ENCODE peak calls at places on chromosome 11, in five cellular contexts. N is skeletal muscle cell, J is mucosa of descending colon, L is GM10248, E is NCI-H446 treated with DMSO at 0.1 percent for 48 hours. P is an unnamed sample.

GRCh38 chr11:1480555-1481482 is 5.8 kb downstream of the MOB2 start:
- DNase-seq in N (no peak), J (peak; percentile 44), L (no peak), E (no peak), P (peak; percentile 48)

GRCh38 chr11:70697701-70698100 is 299.4 kb downstream of the CTTN start:
- DNase-seq in N (no peak), J (peak; percentile 13), L (no peak), E (no peak), P (no peak)

GRCh38 chr11:86519064-86519911 is 144.6 kb downstream of the CCDC81 start:
- DNase-seq in N (no peak), J (no peak), L (no peak), E (peak; percentile 58), P (no peak)

GRCh38 chr11:96037267-96037990 is 113.5 kb upstream of the MTMR2 start:
- DNase-seq in N (no peak), J (no peak), L (no peak), E (peak; percentile 91), P (no peak)

GRCh38 chr11:120229451-120230424 is 10.2 kb upstream of the POU2F3 start:
- DNase-seq in N (no peak), J (peak; percentile 42), L (peak; percentile 52), E (no peak), P (no peak)

GRCh38 chr11:70088735-70089250 is 10.7 kb downstream of the ANO1 start:
- DNase-seq in N (no peak), J (no peak), L (no peak), E (no peak), P (no peak)

GRCh38 chr11:123179571-123179970 is 15.5 kb downstream of the CLMP start:
- DNase-seq in N (no peak), J (no peak), L (no peak), E (no peak), P (no peak)

GRCh38 chr11:32023370-32023964 is 67.4 kb upstream of the RCN1 start:
- DNase-seq in N (no peak), J (no peak), L (no peak), E (no peak), P (no peak)

GRCh38 chr11:117824571-117825537 is at the start of gene FXYD2:
- DNase-seq in N (no peak), J (peak; percentile 50), L (no peak), E (no peak), P (peak; percentile 55)

GRCh38 chr11:49208006-49208721 is at the start of gene FOLH1:
- DNase-seq in N (no peak), J (no peak), L (peak; percentile 8), E (no peak), P (peak; percentile 70)

GRCh38 chr11:44617671-44618461 is 52.4 kb downstream of the CD82 start:
- DNase-seq in N (no peak), J (no peak), L (no peak), E (no peak), P (peak; percentile 50)

GRCh38 chr11:16195659-16196058 is 160.7 kb downstream of the SOX6 start:
- DNase-seq in N (no peak), J (no peak), L (no peak), E (peak; percentile 74), P (no peak)

GRCh38 chr11:22785251-22785650 is 44.4 kb downstream of the SVIP start:
- DNase-seq in N (no peak), J (no peak), L (no peak), E (peak; percentile 65), P (no peak)

GRCh38 chr11:30128269-30128932 is 102.4 kb upstream of the FSHB start:
- DNase-seq in N (peak; percentile 96), J (no peak), L (peak; percentile 7), E (no peak), P (no peak)

GRCh38 chr11:79342686-79343085 is 98.1 kb downstream of the TENM4 start:
- DNase-seq in N (no peak), J (no peak), L (no peak), E (no peak), P (no peak)

GRCh38 chr11:12121011-12121410 is 10.6 kb downstream of the MICAL2 start:
- DNase-seq in N (no peak), J (no peak), L (no peak), E (no peak), P (no peak)

GRCh38 chr11:86122773-86123172 is 53.9 kb upstream of the PICALM start:
- DNase-seq in N (no peak), J (no peak), L (no peak), E (no peak), P (no peak)